ENCODE peak calls at places on chromosomes 11 and 22, in five cellular contexts. D, J, Z, H and G are unnamed samples.

GRCh38 chr11:44559207-44559943 is 6.1 kb upstream of the CD82 start:
- DNase-seq in J (peak), H (no peak), D (no peak), Z (no peak), G (no peak)

GRCh38 chr22:38111941-38112355 is 1.5 kb upstream of the BAIAP2L2 start:
- DNase-seq in Z (no peak), H (no peak), D (no peak), J (no peak), G (no peak)

GRCh38 chr22:46514592-46515207 is 22.7 kb downstream of the CELSR1 start:
- DNase-seq in J (no peak), H (no peak), D (no peak), Z (no peak), G (no peak)

GRCh38 chr11:12746593-12747097 is 72.4 kb downstream of the TEAD1 start:
- DNase-seq in Z (peak), H (no peak), D (no peak), J (no peak), G (no peak)

GRCh38 chr22:27745154-27745553 is 56.4 kb downstream of the MN1 start:
- DNase-seq in H (no peak), J (no peak), Z (no peak), D (no peak), G (peak)

GRCh38 chr11:106306942-106307341 is 229.5 kb downstream of the AASDHPPT start:
- DNase-seq in H (no peak), Z (no peak), J (no peak), D (no peak), G (no peak)

GRCh38 chr11:35255514-35255913 is 116.5 kb downstream of the CD44 start:
- DNase-seq in D (no peak), J (no peak), Z (no peak), H (no peak), G (no peak)

GRCh38 chr11:128157423-128158298 is 429.7 kb downstream of the ETS1 start:
- DNase-seq in Z (peak), H (peak), D (peak), J (peak), G (no peak)

GRCh38 chr11:35614949-35615569 is 3.2 kb upstream of the FJX1 start:
- DNase-seq in Z (no peak), D (no peak), H (no peak), J (no peak), G (no peak)

GRCh38 chr11:3878036-3878584 is 22.6 kb downstream of the STIM1 start:
- DNase-seq in H (no peak), D (no peak), Z (no peak), J (no peak), G (no peak)

GRCh38 chr11:74288161-74288560 is 23.3 kb downstream of the P4HA3 start:
- DNase-seq in H (no peak), D (no peak), Z (peak), J (no peak), G (no peak)

GRCh38 chr22:43081968-43082367 is 7.2 kb downstream of the TTLL1 start:
- DNase-seq in J (no peak), Z (peak), D (no peak), H (no peak), G (no peak)

GRCh38 chr22:30290679-30291333 is 1.5 kb upstream of the CASTOR1 start:
- DNase-seq in J (no peak), D (no peak), Z (peak), H (peak), G (peak)

GRCh38 chr11:15577519-15577918 is 462.8 kb downstream of the INSC start:
- DNase-seq in D (no peak), H (no peak), J (no peak), Z (peak), G (no peak)

GRCh38 chr11:112884012-112884767 is 77.0 kb upstream of the NCAM1 start:
- DNase-seq in J (no peak), Z (no peak), H (no peak), D (no peak), G (no peak)

GRCh38 chr22:23245045-23245798 is 64.9 kb downstream of the BCR start:
- DNase-seq in D (no peak), H (no peak), J (no peak), Z (peak), G (no peak)

GRCh38 chr11:104165014-104165413 is 1.1 kb upstream of the PDGFD start:
- DNase-seq in Z (no peak), D (no peak), J (no peak), H (no peak), G (no peak)

GRCh38 chr11:131495417-131495816 is 125.0 kb downstream of the NTM start:
- DNase-seq in H (no peak), Z (no peak), J (no peak), D (no peak), G (no peak)

GRCh38 chr11:134045799-134046635 is 22.9 kb upstream of the JAM3 start:
- DNase-seq in J (no peak), Z (peak), D (no peak), H (peak), G (peak)